ENCODE peak calls at places on chromosomes 4 and X, in seven cellular contexts. O is GM23338, P is hepatocyte, C is GM23248, F is PC-9, L is PC-3, S is HCT116. N is an unnamed sample.
A peak's percentile ranks its signal among the peaks of the same experiment; 100 is the strongest.

GRCh38 chr4:186473933-186474332 is 81.4 kb downstream of the MTNR1A start:
- DNase-seq in F (no peak), S (no peak), C (no peak), O (no peak), P (no peak), L (no peak), N (no peak)

GRCh38 chr4:47074836-47075235 is 43.5 kb downstream of the GABRB1 start:
- DNase-seq in S (no peak), P (no peak), F (no peak), C (no peak), O (no peak), L (no peak), N (peak; percentile 2)

GRCh38 chr4:7167706-7168105 is 24.6 kb upstream of the SORCS2 start:
- DNase-seq in P (no peak), F (no peak), O (no peak), L (peak; percentile 18), S (no peak), C (no peak), N (no peak)

GRCh38 chr4:2811830-2812599 is 19.1 kb downstream of the SH3BP2 start:
- DNase-seq in P (no peak), L (no peak), S (peak; percentile 16), F (peak; percentile 53), O (peak; percentile 60), C (peak; percentile 60), N (peak; percentile 76)

GRCh38 chr4:40916880-40917279 is 167.1 kb downstream of the NSUN7 start:
- DNase-seq in S (peak; percentile 37), L (peak; percentile 23), O (peak; percentile 79), P (peak; percentile 28), F (peak; percentile 34), C (peak; percentile 57), N (peak; percentile 33)

GRCh38 chrX:20427173-20427770 is 160.6 kb upstream of the RPS6KA3 start:
- DNase-seq in C (no peak), O (peak; percentile 6), F (no peak), L (no peak), P (no peak), S (no peak), N (no peak)

GRCh38 chr4:23171971-23172370 is 479.2 kb downstream of the GBA3 start:
- DNase-seq in F (no peak), O (no peak), P (no peak), S (no peak), C (peak; percentile 5), L (peak; percentile 42), N (no peak)

GRCh38 chr4:2411786-2412510 is 6.5 kb downstream of the ZFYVE28 start:
- DNase-seq in P (no peak), L (no peak), C (no peak), O (no peak), S (no peak), F (no peak), N (no peak)

GRCh38 chrX:10677490-10677889 is 57.1 kb upstream of the MID1 start:
- DNase-seq in S (no peak), L (no peak), C (peak; percentile 46), O (no peak), F (no peak), P (no peak), N (no peak)

GRCh38 chr4:79390890-79391289 is 17.1 kb downstream of the GK2 start:
- DNase-seq in O (no peak), P (no peak), C (no peak), F (no peak), L (no peak), S (no peak), N (no peak)

GRCh38 chr4:114734581-114734980 is 136.0 kb downstream of the UGT8 start:
- DNase-seq in S (no peak), F (no peak), L (no peak), C (no peak), P (no peak), O (peak; percentile 80), N (no peak)

GRCh38 chr4:177718514-177718913 is 276.3 kb upstream of the AGA start:
- DNase-seq in C (no peak), F (no peak), S (no peak), O (no peak), P (no peak), L (peak; percentile 34), N (no peak)

GRCh38 chr4:72568959-72569718 is at the start of gene ADAMTS3:
- DNase-seq in C (peak; percentile 67), O (peak; percentile 92), S (no peak), P (peak; percentile 85), F (peak; percentile 25), L (peak; percentile 76), N (peak; percentile 60)

GRCh38 chrX:69165116-69165651 is at the start of gene PJA1:
- DNase-seq in C (peak; percentile 86), P (peak; percentile 80), L (peak; percentile 53), O (peak; percentile 64), F (peak; percentile 59), S (no peak), N (peak; percentile 67)

GRCh38 chr4:119525005-119525749 is 103.4 kb downstream of the PDE5A start:
- DNase-seq in P (no peak), O (no peak), F (no peak), C (peak; percentile 86), S (no peak), L (peak; percentile 67), N (no peak)

GRCh38 chr4:112296949-112297483 is at the start of gene ALPK1:
- DNase-seq in C (peak; percentile 92), O (no peak), F (peak; percentile 6), P (peak; percentile 83), L (peak; percentile 72), S (peak; percentile 88), N (peak; percentile 62)

GRCh38 chr4:66023061-66023460 is 352.8 kb upstream of the EPHA5 start:
- DNase-seq in O (no peak), P (no peak), S (no peak), L (no peak), F (no peak), C (no peak), N (no peak)

GRCh38 chr4:108160741-108161352 is 7.9 kb downstream of the LEF1 start:
- DNase-seq in P (no peak), C (no peak), O (peak; percentile 70), F (no peak), S (no peak), L (no peak), N (no peak)

DNA sequence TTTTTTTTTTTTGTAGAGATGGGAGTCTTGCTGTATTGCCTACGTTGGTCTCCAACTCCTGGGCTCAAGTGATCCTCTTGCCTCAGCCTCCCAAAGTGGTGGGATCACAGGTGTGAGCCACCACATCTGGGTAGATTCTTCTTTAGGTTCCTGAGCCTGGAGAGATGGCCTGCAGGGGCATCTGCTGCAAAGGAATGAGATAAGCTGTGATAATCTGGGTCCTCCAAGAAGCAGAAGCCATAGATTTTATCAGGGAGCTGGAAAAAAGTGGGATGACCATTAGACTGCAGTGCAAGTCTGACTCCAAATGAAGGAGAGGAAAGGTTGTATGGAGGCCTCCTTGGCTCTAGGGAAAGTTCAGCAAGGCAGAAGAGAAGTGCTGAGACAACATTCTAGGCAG is 19.0 kb upstream of the ACSL1 start:
- DNase-seq in P (no peak), S (no peak), O (no peak), F (no peak), C (no peak), L (no peak), N (no peak)
- H2AFZ ChIP-seq in P (no peak overlapping the region), S (no peak overlapping the region), O (no peak overlapping the region), F (no peak overlapping the region), C (no peak overlapping the region), L (no peak overlapping the region), N (no peak overlapping the region)

DNA sequence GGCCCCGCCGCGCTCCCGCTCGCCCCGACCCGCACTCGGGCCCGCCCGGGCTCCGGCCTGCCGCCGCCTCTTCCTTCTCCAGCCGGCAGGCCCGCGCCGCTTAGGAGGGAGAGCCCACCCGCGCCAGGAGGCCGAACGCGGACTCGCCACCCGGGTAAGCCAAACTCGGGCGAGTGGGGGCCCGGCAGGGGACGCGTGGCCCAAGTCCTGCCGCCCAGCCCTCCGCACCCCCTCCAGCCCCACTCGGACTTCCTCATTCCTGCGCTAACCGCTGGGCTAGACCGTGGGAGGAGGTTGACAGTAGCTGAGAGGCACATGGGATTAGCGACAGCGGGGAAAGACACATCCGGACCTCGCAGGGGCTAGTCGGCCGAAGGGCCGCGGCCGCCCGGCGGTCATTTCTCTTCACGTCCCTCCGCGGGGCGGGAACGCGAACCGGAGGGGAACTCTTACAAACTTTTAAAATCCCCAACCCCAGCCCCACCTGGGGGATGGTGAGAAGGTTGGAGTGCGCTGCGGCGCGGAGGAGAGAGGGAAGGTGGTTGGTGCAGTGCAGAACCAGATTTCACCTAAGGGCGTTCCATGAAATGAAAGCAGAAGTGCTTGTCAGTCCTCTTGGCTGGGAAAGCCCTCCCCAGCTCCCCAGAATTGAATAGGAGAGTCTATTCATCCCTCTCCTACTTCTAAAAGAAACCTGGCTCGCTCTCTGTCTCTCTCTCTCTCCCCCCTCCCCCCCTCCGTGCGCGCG is 650 bp downstream of the NFKB1 start:
- DNase-seq in P (peak; percentile 88), S (peak; percentile 75), O (peak; percentile 69), L (peak; percentile 68), C (peak; percentile 87), F (peak; percentile 74), N (peak; percentile 78)
- TF ChIP-seq EZH2 in P (no peak), S (no peak), O (peak; percentile 55), L (no peak), C (no peak), F (no peak), N (no peak)

GRCh38 chr4:67608047-67608446 is 49.5 kb downstream of the STAP1 start:
- DNase-seq in P (no peak), S (no peak), C (peak; percentile 2), O (no peak), F (no peak), L (no peak), N (peak; percentile 59)
- H3K9me2 ChIP-seq in P (no peaks in the 10 kb centered on the region), S (no peaks in the 10 kb centered on the region), C (no peaks in the 10 kb centered on the region), O (no peaks in the 10 kb centered on the region), F (no peaks in the 10 kb centered on the region), L (no peaks in the 10 kb centered on the region), N (no peaks in the 10 kb centered on the region)

GRCh38 chrX:129540068-129540653 is at the start of gene OCRL:
- DNase-seq in O (peak; percentile 71), P (peak; percentile 82), S (peak; percentile 34), F (peak; percentile 79), C (peak; percentile 74), L (peak; percentile 77), N (peak; percentile 53)

GRCh38 chrX:129534816-129535578 is 5.1 kb upstream of the OCRL start:
- DNase-seq in C (peak; percentile 70), O (no peak), S (no peak), L (peak; percentile 54), P (no peak), F (no peak), N (no peak)

GRCh38 chrX:129544780-129545179 is 4.7 kb downstream of the OCRL start:
- DNase-seq in C (no peak), P (no peak), O (no peak), F (no peak), S (no peak), L (no peak), N (no peak)

GRCh38 chrX:129545408-129545807 is 5.3 kb downstream of the OCRL start:
- DNase-seq in F (no peak), P (no peak), L (no peak), S (no peak), C (no peak), O (no peak), N (no peak)

DNA sequence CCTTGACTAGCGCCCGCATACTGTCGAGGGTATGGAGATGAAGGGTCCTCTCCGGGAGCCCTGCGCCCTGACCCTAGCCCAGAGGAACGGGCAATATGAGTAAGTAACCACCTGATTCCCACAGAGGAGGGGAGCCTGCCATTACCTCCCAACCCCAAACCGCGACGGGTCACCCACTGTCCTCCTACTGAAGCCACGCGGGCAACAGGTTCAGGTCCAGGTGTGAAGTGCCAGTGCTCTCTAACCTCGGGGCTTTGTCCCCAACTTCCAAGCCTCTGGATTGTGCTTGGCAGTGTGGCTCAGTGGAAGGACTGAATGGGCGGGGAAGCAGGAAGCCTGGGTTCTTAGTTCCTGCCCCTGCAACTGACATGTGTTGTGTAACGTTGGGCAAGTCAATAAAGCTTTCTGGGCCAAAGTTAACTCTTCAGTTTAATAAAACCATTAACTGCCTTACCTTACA is 696 bp downstream of the OCRL start:
- DNase-seq in S (no peak), F (peak; percentile 22), L (peak; percentile 36), O (peak; percentile 3), P (peak; percentile 38), C (peak; percentile 39), N (no peak)
- H2AFZ ChIP-seq in S (no peak overlapping the region), F (peak overlapping the region; percentile 85), L (peak overlapping the region; percentile 76), O (peak overlapping the region; percentile 66), P (no peak overlapping the region), C (peak overlapping the region; percentile 63), N (peak overlapping the region; percentile 71)

N was measured in MM.1S.